ENCODE peak calls at places on chromosomes 2 and 18, in nine cellular contexts. M, Y, I, H, P, U, W, L and J are unnamed samples.

GRCh38 chr2:179218848-179219594 is 45.6 kb downstream of the SESTD1 start:
- DNase-seq in M (no peak), Y (peak; percentile 66), I (peak; percentile 36), H (peak; percentile 64), P (peak; percentile 97), U (peak; percentile 2), W (peak; percentile 87), L (no peak), J (no peak)

GRCh38 chr2:88131999-88132368 is 4.1 kb upstream of the FABP1 start:
- DNase-seq in M (no peak), Y (no peak), I (no peak), H (no peak), P (no peak), U (no peak), W (no peak), L (no peak), J (no peak)

GRCh38 chr18:76262956-76263955 is 231.8 kb downstream of the ZNF516 start:
- DNase-seq in M (no peak), Y (no peak), I (peak; percentile 38), H (no peak), P (no peak), U (no peak), W (no peak), L (no peak), J (no peak)

GRCh38 chr2:54760310-54760709 is 36.8 kb downstream of the EML6 start:
- DNase-seq in M (no peak), Y (no peak), I (no peak), H (no peak), P (no peak), U (no peak), W (no peak), L (no peak), J (no peak)

GRCh38 chr2:200051621-200051945 is 96.2 kb downstream of the MAIP1 start:
- DNase-seq in M (no peak), Y (no peak), I (no peak), H (no peak), P (no peak), U (no peak), W (no peak), L (no peak), J (no peak)

GRCh38 chr18:5214583-5215351 is 17.7 kb upstream of the AKAIN1 start:
- DNase-seq in M (no peak), Y (no peak), I (no peak), H (no peak), P (no peak), U (no peak), W (no peak), L (no peak), J (no peak)

GRCh38 chr2:156437272-156437671 is 1.1 kb downstream of the GPD2 start:
- DNase-seq in M (no peak), Y (no peak), I (no peak), H (no peak), P (peak; percentile 85), U (no peak), W (peak; percentile 43), L (no peak), J (peak; percentile 23)

GRCh38 chr2:68719912-68720311 is 14.7 kb upstream of the ARHGAP25 start:
- DNase-seq in M (no peak), Y (no peak), I (no peak), H (no peak), P (no peak), U (no peak), W (no peak), L (no peak), J (no peak)

GRCh38 chr2:20728114-20728758 is 61.3 kb downstream of the GDF7 start:
- DNase-seq in M (no peak), Y (no peak), I (peak; percentile 15), H (no peak), P (peak; percentile 65), U (no peak), W (peak; percentile 33), L (no peak), J (no peak)

GRCh38 chr2:164739966-164740365 is 101.7 kb downstream of the COBLL1 start:
- DNase-seq in M (peak; percentile 37), Y (no peak), I (no peak), H (no peak), P (peak; percentile 76), U (no peak), W (peak; percentile 64), L (no peak), J (no peak)

GRCh38 chr2:180983468-180984388 is 3.3 kb downstream of the UBE2E3 start:
- DNase-seq in M (no peak), Y (no peak), I (no peak), H (peak; percentile 36), P (peak; percentile 82), U (no peak), W (peak; percentile 69), L (no peak), J (no peak)

GRCh38 chr2:221485500-221485870 is 86.6 kb downstream of the EPHA4 start:
- DNase-seq in M (peak; percentile 25), Y (no peak), I (no peak), H (no peak), P (no peak), U (no peak), W (no peak), L (no peak), J (no peak)

DNA sequence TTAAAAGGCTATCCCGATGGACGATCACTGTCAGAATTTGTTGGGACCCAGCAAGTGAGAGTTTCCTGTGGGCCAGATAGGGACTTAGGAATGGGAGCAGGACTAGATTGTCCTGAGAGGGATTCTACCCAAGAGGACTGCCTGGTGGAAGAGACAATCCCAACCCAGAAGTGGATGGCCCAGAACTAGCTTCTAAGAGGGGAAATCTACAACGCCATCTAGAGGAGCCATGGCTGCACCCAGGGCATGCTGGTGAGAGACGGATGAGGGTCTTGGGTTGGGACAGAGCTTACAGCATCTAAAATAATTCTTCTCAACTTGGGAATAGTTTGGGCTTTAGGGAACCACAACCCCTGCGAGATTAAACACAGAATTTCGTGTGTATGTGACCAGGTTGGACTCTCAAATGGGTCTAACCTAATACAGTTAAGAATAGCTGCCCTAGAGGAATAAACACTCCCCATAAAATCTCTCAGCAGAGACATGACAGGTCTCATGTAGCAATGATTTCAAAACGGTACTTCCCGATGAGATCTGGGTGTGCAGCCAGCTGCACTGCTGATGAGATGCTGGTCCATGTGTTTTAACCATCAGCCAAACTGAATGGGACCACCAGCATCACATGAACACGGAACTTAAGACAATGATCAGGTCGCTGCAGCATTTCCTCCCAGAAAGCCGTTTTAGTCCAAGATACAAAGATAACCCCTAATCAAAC is 50.8 kb downstream of the CCBE1 start:
- DNase-seq in M (no peak), Y (no peak), I (no peak), H (no peak), P (no peak), U (no peak), W (no peak), L (no peak), J (no peak)
- TF ChIP-seq CTCF in M (peak; percentile 9), Y (peak; percentile 16), I (no peak), H (no peak), P (peak; percentile 19), U (no peak), W (no peak), L (no peak), J (peak; percentile 42)

GRCh38 chr2:44779793-44780192 is 161.7 kb upstream of the SIX3 start:
- DNase-seq in M (no peak), Y (no peak), I (no peak), H (no peak), P (no peak), U (no peak), W (no peak), L (no peak), J (no peak)

GRCh38 chr2:44777542-44777941 is 164.0 kb upstream of the SIX3 start:
- DNase-seq in M (no peak), Y (no peak), I (no peak), H (no peak), P (no peak), U (no peak), W (no peak), L (no peak), J (no peak)

GRCh38 chr2:44778671-44779476 is 162.6 kb upstream of the SIX3 start:
- DNase-seq in M (no peak), Y (no peak), I (no peak), H (no peak), P (no peak), U (no peak), W (no peak), L (no peak), J (peak; percentile 65)

GRCh38 chr2:44776924-44777480 is 164.5 kb upstream of the SIX3 start:
- DNase-seq in M (no peak), Y (no peak), I (no peak), H (no peak), P (no peak), U (no peak), W (no peak), L (no peak), J (no peak)

DNA sequence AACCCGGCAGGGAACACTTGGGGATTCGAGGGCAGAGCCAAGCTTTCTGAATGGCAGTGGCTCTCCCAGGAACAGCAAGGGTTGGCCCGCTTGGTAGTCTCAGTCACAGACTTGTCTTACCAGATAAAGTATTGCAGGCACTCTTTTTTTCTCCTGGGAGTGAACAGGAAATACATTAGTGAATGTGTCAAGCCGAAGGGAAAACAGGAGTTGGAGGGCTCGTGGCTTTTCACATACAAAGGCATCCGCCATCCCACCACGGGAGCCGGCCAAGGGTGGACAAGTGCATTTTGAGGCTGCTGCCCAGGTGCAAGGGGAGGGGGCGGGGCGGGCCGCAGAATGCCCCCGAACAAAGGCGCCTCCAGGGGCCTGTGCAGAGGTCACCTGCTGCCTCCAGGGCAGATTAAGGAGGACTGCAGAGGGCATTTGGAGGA is 163.3 kb upstream of the SIX3 start:
- DNase-seq in M (no peak), Y (no peak), I (no peak), H (no peak), P (no peak), U (no peak), W (no peak), L (no peak), J (peak; percentile 67)
- H3K4me3 ChIP-seq in M (no peak overlapping the region), Y (no peak overlapping the region), I (no peak overlapping the region), H (no peak overlapping the region), P (no peak overlapping the region), U (no peak overlapping the region), W (no peak overlapping the region), L (no peak overlapping the region), J (peak overlapping the region; percentile 28)

DNA sequence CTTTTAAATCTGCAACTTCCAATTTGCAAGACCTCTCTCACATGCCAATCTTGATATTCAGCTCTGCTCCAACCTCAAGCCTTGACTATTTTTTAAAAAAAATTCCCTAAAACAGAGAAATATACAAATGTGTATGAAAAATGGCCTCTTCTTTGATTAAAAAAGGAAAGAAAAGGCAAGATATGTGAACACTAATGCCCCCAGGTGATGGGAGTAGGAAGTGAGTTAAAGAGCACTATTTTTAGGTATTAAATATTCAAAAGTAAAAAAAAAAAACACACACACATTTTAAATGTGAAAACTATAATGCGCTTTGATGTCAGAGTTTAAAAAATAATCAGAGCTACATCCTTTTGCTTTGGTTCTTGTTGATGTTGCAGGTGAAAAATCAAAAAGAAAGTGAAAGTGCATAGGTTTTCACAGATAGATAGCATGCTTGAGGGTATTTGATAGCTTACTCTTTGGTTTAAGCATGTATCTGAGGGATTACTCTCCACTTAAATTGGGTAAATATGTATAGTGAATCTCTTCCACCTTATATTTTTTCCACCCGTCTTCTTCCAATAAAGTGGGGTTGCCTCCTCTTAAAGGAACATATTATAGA is 406.0 kb upstream of the POU3F3 start:
- DNase-seq in M (no peak), Y (no peak), I (no peak), H (no peak), P (no peak), U (no peak), W (no peak), L (no peak), J (no peak)
- TF ChIP-seq CTCF in M (no peak), Y (no peak), I (no peak), H (no peak), P (no peak), U (no peak), W (no peak), L (peak; percentile 17), J (peak; percentile 15)

GRCh38 chr2:40957508-40957907 is 505.6 kb upstream of the SLC8A1 start:
- DNase-seq in M (no peak), Y (no peak), I (no peak), H (no peak), P (peak; percentile 1), U (no peak), W (peak; percentile 6), L (no peak), J (no peak)
- H3K4me3 ChIP-seq in M (no peak overlapping the region), Y (no peak overlapping the region), I (no peak overlapping the region), H (no peak overlapping the region), P (no peak overlapping the region), U (no peak overlapping the region), W (no peak overlapping the region), L (no peak overlapping the region), J (no peak overlapping the region)